ENCODE peak calls at places on chromosomes 16 and 17, in four cellular contexts. H is natural killer cell, V is memory B cell, J is right cardiac atrium. Z is an unnamed sample.

GRCh38 chr16:64880994-64881393 is 240.9 kb downstream of the CDH11 start:
- ATAC-seq in H (no peak), V (no peak), J (peak; percentile 92), Z (no peak)

GRCh38 chr17:3921853-3922319 is 5.6 kb upstream of the P2RX1 start:
- ATAC-seq in J (no peak), H (no peak), V (no peak), Z (no peak)

GRCh38 chr16:69861276-69862030 is 89.7 kb upstream of the CLEC18A start:
- ATAC-seq in H (no peak), J (peak; percentile 88), V (no peak), Z (peak; percentile 91)

GRCh38 chr16:877242-878065 is 76.9 kb upstream of the GNG13 start:
- ATAC-seq in H (no peak), V (peak; percentile 67), J (no peak), Z (no peak)

GRCh38 chr17:81153340-81153803 is 11.9 kb upstream of the PVALEF start:
- ATAC-seq in H (no peak), J (no peak), V (peak; percentile 86), Z (no peak)

GRCh38 chr16:87657621-87658192 is 55.4 kb downstream of the JPH3 start:
- ATAC-seq in J (no peak), H (no peak), V (no peak), Z (no peak)

GRCh38 chr16:67086829-67087228 is 22.9 kb upstream of the PHAF1 start:
- ATAC-seq in V (no peak), H (no peak), J (no peak), Z (no peak)

GRCh38 chr17:19538095-19539039 is 4.7 kb downstream of the SLC47A1 start:
- ATAC-seq in J (peak; percentile 38), H (no peak), V (no peak), Z (no peak)

GRCh38 chr17:63039899-63040602 is 74.0 kb downstream of the TANC2 start:
- ATAC-seq in V (no peak), H (no peak), J (peak; percentile 79), Z (no peak)

GRCh38 chr17:82502207-82502606 is 17.3 kb upstream of the FOXK2 start:
- ATAC-seq in V (no peak), J (no peak), H (no peak), Z (peak; percentile 44)

GRCh38 chr16:79972053-79972704 is 371.6 kb upstream of the MAF start:
- ATAC-seq in J (peak; percentile 21), V (no peak), H (no peak), Z (no peak)

GRCh38 chr17:68343976-68344375 is 52.7 kb downstream of the ARSG start:
- ATAC-seq in J (no peak), V (no peak), H (no peak), Z (no peak)

GRCh38 chr16:87457724-87458423 is 35.0 kb downstream of the ZCCHC14 start:
- ATAC-seq in V (no peak), H (no peak), J (no peak), Z (no peak)

GRCh38 chr16:88524973-88525662 is 45.1 kb upstream of the ZC3H18 start:
- ATAC-seq in V (no peak), J (no peak), H (no peak), Z (no peak)

GRCh38 chr16:14523632-14524031 is 106.4 kb downstream of the PARN start:
- ATAC-seq in J (no peak), H (no peak), V (no peak), Z (no peak)

GRCh38 chr16:65548470-65548869 is 426.6 kb upstream of the CDH11 start:
- ATAC-seq in V (no peak), J (no peak), H (no peak), Z (no peak)

Z was measured in gastroesophageal sphincter.